ENCODE peak calls at places on chromosome 11, in seven cellular contexts. D is A549; B is GM12892; S is A673; X is activated naive CD4-positive, alpha-beta T cell; K is stimulated activated CD4-positive, alpha-beta T cell treated with anti-CD3 and anti-CD28 coated beads, Interleukin-4, amount 100 ng/mL, for 1 hour; T is activated T-cell treated with anti-CD3 and anti-CD28 coated beads for 48 hours. Q is an unnamed sample.

GRCh38 chr11:77047007-77047927 is 13.1 kb downstream of the B3GNT6 start:
- DNase-seq in X (peak; percentile 44), S (peak; percentile 97), D (peak; percentile 95), K (peak; percentile 52), T (no peak), B (no peak), Q (no peak)

GRCh38 chr11:134573857-134574256 is 161.8 kb upstream of the B3GAT1 start:
- DNase-seq in S (no peak), D (no peak), B (no peak), K (no peak), X (no peak), T (no peak), Q (no peak)

GRCh38 chr11:1772270-1773130 is 8.8 kb upstream of the CTSD start:
- DNase-seq in X (no peak), T (peak; percentile 52), B (peak; percentile 42), K (peak; percentile 64), S (peak; percentile 69), D (peak; percentile 94), Q (peak; percentile 80)

GRCh38 chr11:92739020-92739419 is 230.4 kb upstream of the MTNR1B start:
- DNase-seq in T (no peak), K (no peak), B (no peak), D (no peak), X (no peak), S (peak; percentile 10), Q (no peak)

GRCh38 chr11:70783356-70783755 is 385.0 kb downstream of the CTTN start:
- DNase-seq in X (no peak), S (no peak), D (no peak), K (no peak), B (no peak), T (no peak), Q (no peak)

GRCh38 chr11:77724639-77725038 is 87.0 kb upstream of the CLNS1A start:
- DNase-seq in K (no peak), S (peak; percentile 49), D (no peak), X (no peak), T (no peak), B (no peak), Q (no peak)

GRCh38 chr11:69035150-69035958 is 13.4 kb upstream of the TPCN2 start:
- DNase-seq in B (no peak), S (no peak), K (no peak), X (no peak), T (no peak), D (no peak), Q (peak; percentile 79)

GRCh38 chr11:72584293-72584921 is 89.8 kb downstream of the PDE2A start:
- DNase-seq in K (peak; percentile 63), D (no peak), S (no peak), B (no peak), T (peak; percentile 29), X (peak; percentile 53), Q (peak; percentile 90)

GRCh38 chr11:68974421-68975194 is 6.2 kb downstream of the MRGPRD start:
- DNase-seq in D (peak; percentile 68), K (no peak), T (no peak), S (peak; percentile 58), B (no peak), X (no peak), Q (no peak)

GRCh38 chr11:69636512-69636866 is 4.5 kb upstream of the CCND1 start:
- DNase-seq in D (peak; percentile 90), K (no peak), S (peak; percentile 92), X (no peak), B (no peak), T (no peak), Q (peak; percentile 75)

GRCh38 chr11:103091024-103091423 is 936 bp downstream of the DCUN1D5 start:
- DNase-seq in K (no peak), S (peak; percentile 77), T (no peak), D (peak; percentile 22), X (no peak), B (no peak), Q (no peak)

GRCh38 chr11:3637201-3637600 is 4.6 kb downstream of the ART5 start:
- DNase-seq in B (no peak), T (no peak), X (no peak), D (no peak), K (no peak), S (no peak), Q (no peak)

GRCh38 chr11:109109150-109109549 is 312.8 kb upstream of the C11orf87 start:
- DNase-seq in S (no peak), X (no peak), K (no peak), B (no peak), D (no peak), T (no peak), Q (no peak)

GRCh38 chr11:74695705-74696280 is 35.4 kb downstream of the CHRDL2 start:
- DNase-seq in X (no peak), B (no peak), T (no peak), S (no peak), K (no peak), D (no peak), Q (no peak)

GRCh38 chr11:71158936-71159335 is 93.4 kb downstream of the SHANK2 start:
- DNase-seq in S (no peak), D (no peak), T (no peak), X (no peak), B (no peak), K (no peak), Q (no peak)

GRCh38 chr11:69385466-69385820 is 91.5 kb downstream of the MYEOV start:
- DNase-seq in B (peak; percentile 3), S (no peak), X (no peak), T (no peak), D (no peak), K (no peak), Q (no peak)

GRCh38 chr11:47560431-47560830 is 5.0 kb upstream of the PTPMT1 start:
- DNase-seq in D (no peak), K (no peak), T (no peak), S (no peak), X (no peak), B (no peak), Q (no peak)

GRCh38 chr11:129950319-129951034 is 52.2 kb downstream of the PRDM10 start:
- DNase-seq in K (no peak), D (no peak), T (no peak), S (no peak), X (no peak), B (no peak), Q (no peak)

GRCh38 chr11:4025248-4025956 is 69.2 kb upstream of the RRM1 start:
- DNase-seq in S (peak; percentile 58), D (no peak), T (no peak), B (no peak), K (no peak), X (no peak), Q (no peak)

GRCh38 chr11:75468534-75469340 is 35.7 kb upstream of the KLHL35 start:
- DNase-seq in K (no peak), B (no peak), X (no peak), D (no peak), T (no peak), S (no peak), Q (no peak)

GRCh38 chr11:1763796-1764661 is at the start of gene CTSD:
- DNase-seq in X (peak; percentile 86), B (peak; percentile 99), K (peak; percentile 89), T (peak; percentile 91), S (peak; percentile 77), D (peak; percentile 84), Q (peak; percentile 96)

Q was measured in Right ventricle myocardium inferior.